ENCODE peak calls at places on chromosomes 4 and X, in four cellular contexts. G, M, T and S are unnamed samples.

GRCh38 chrX:17738002-17738713 is 865 bp downstream of the SCML1 start:
- DNase-seq in T (peak; percentile 40), G (peak; percentile 28), M (peak; percentile 24), S (peak; percentile 27)

GRCh38 chr4:122765702-122766352 is 33.3 kb downstream of the BBS12 start:
- DNase-seq in G (no peak), M (peak; percentile 91), T (peak; percentile 26), S (no peak)

GRCh38 chr4:8494218-8494617 is 53.6 kb downstream of the TRMT44 start:
- DNase-seq in G (no peak), T (no peak), M (no peak), S (no peak)

GRCh38 chr4:173878701-173879100 is 348.7 kb upstream of the HAND2 start:
- DNase-seq in M (peak; percentile 83), T (peak; percentile 63), G (no peak), S (no peak)

GRCh38 chr4:1492636-1493539 is 86.6 kb upstream of the NKX1-1 start:
- DNase-seq in G (no peak), T (no peak), M (no peak), S (no peak)

GRCh38 chr4:98113005-98113404 is 30.3 kb downstream of the STPG2 start:
- DNase-seq in T (peak; percentile 60), M (peak; percentile 25), G (no peak), S (peak; percentile 12)

GRCh38 chrX:10549280-10549679 is 71.1 kb downstream of the MID1 start:
- DNase-seq in M (no peak), G (no peak), T (no peak), S (peak; percentile 37)

GRCh38 chr4:31083451-31083850 is 363.3 kb downstream of the PCDH7 start:
- DNase-seq in G (no peak), T (no peak), M (no peak), S (no peak)

GRCh38 chr4:8051644-8052043 is 107.0 kb downstream of the ABLIM2 start:
- DNase-seq in M (no peak), G (no peak), T (no peak), S (no peak)

GRCh38 chrX:130645955-130646583 is 244.3 kb downstream of the RBMX2 start:
- DNase-seq in T (no peak), G (no peak), M (no peak), S (peak; percentile 49)

GRCh38 chr4:141599853-141600252 is 36.5 kb upstream of the IL15 start:
- DNase-seq in T (no peak), M (peak; percentile 51), G (no peak), S (no peak)

GRCh38 chrX:147378767-147379166 is 533.0 kb upstream of the FMR1 start:
- DNase-seq in T (no peak), G (no peak), M (no peak), S (no peak)

GRCh38 chr4:153497091-153497531 is 31.0 kb downstream of the TMEM131L start:
- DNase-seq in T (peak; percentile 42), G (peak; percentile 55), M (peak; percentile 70), S (peak; percentile 32)

GRCh38 chrX:46260502-46260901 is 284.7 kb downstream of the ZNF674 start:
- DNase-seq in G (no peak), M (no peak), T (no peak), S (no peak)

GRCh38 chrX:110318664-110318968 is 731 bp upstream of the AMMECR1 start:
- DNase-seq in G (no peak), M (no peak), T (no peak), S (peak; percentile 44)

GRCh38 chr4:167100120-167100519 is 134.2 kb downstream of the SPOCK3 start:
- DNase-seq in T (peak; percentile 13), G (no peak), M (no peak), S (no peak)

GRCh38 chr4:41346306-41347061 is 89.8 kb downstream of the UCHL1 start:
- DNase-seq in G (no peak), T (peak; percentile 21), M (no peak), S (no peak)

GRCh38 chr4:79688696-79689095 is 280.7 kb upstream of the GK2 start:
- DNase-seq in G (no peak), M (no peak), T (no peak), S (no peak)

GRCh38 chrX:78237127-78237526 is 90.3 kb downstream of the CYSLTR1 start:
- DNase-seq in G (no peak), T (no peak), M (no peak), S (no peak)

GRCh38 chr4:2743518-2744445 is 12.4 kb downstream of the TNIP2 start:
- DNase-seq in T (no peak), G (no peak), M (no peak), S (peak; percentile 61)

GRCh38 chr4:830776-831482 is 5.0 kb upstream of the CPLX1 start:
- DNase-seq in G (no peak), T (no peak), M (no peak), S (no peak)

GRCh38 chr4:100284302-100284701 is 94.0 kb upstream of the DDIT4L start:
- DNase-seq in M (no peak), G (no peak), T (no peak), S (no peak)

GRCh38 chrX:107674480-107675364 is 46.4 kb downstream of the PRPS1 start:
- DNase-seq in M (no peak), G (peak; percentile 49), T (peak; percentile 72), S (peak; percentile 19)

GRCh38 chr4:147725673-147726072 is 6.2 kb upstream of the ARHGAP10 start:
- DNase-seq in M (peak; percentile 75), T (no peak), G (no peak), S (no peak)

GRCh38 chr4:165209796-165210195 is 2.4 kb downstream of the KLHL2 start:
- DNase-seq in T (no peak), M (no peak), G (no peak), S (no peak)

GRCh38 chr4:5079581-5079980 is 28.3 kb downstream of the STK32B start:
- DNase-seq in T (no peak), M (peak; percentile 49), G (no peak), S (no peak)

GRCh38 chr4:5081441-5081999 is 30.2 kb downstream of the STK32B start:
- DNase-seq in M (no peak), T (no peak), G (no peak), S (no peak)

GRCh38 chr4:5082381-5082780 is 31.1 kb downstream of the STK32B start:
- DNase-seq in G (no peak), M (no peak), T (no peak), S (no peak)

GRCh38 chr4:5086535-5086934 is 35.3 kb downstream of the STK32B start:
- DNase-seq in G (no peak), T (no peak), M (no peak), S (no peak)

DNA sequence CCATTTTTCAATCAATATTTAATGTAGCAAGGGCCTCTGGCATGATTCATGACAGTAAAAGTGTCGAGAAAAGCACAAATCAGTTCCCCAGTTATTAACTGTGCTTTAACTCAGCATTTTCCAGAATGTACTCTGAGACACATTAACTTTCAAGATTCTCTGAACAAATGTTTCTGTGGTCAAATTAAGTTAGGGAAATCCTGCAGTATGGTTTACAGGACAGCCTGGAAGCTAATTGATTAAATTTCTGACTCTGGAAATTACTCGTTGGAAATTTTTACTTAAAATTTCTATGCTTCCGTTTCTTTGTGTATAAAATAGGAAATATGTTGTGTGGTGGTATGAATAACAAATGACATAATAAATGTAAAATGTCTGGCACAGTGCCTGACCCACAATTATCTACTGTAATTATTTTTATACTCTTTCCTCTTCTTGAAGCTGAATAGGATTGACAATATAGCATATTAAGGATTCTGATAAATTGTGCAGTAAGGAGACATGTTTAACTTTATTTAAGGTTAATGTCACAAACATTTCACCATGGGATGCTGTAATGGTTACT is 33.7 kb downstream of the STK32B start:
- DNase-seq in T (no peak), G (no peak), M (peak; percentile 15), S (no peak)
- H3K9me3 ChIP-seq in T (no peaks in the 10 kb centered on the region), G (no peaks in the 10 kb centered on the region), M (peaks cover 9% of the 10 kb centered on the region), S (no peaks in the 10 kb centered on the region)

DNA sequence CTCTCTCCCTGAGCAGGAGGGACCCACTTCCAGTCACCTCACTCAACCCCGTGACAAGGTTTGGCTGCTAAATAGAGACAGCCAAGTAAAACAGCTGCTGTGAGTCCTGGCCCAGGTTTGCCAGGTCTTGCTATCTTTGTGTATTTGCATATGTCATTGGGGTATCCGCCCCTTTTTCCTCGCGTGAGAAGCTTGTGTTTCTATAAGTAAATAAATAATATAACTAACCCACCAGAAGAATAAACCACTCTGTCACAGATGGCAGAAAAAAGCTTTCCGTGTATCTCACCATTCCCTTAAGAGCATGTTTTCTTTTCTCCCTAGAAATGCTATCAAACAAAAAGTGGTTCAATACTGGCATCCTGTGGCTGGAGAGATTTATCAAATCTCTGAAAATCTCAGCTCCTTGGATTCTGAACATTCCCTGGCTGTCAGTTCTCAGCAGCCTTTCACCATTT is 66.8 kb downstream of the SLC7A11 start:
- DNase-seq in M (peak; percentile 61), T (peak; percentile 81), G (no peak), S (peak; percentile 40)
- H3K36me3 ChIP-seq in M (peaks cover 18% of the 10 kb centered on the region), T (peaks cover 5% of the 10 kb centered on the region), G (no peaks in the 10 kb centered on the region), S (no peaks in the 10 kb centered on the region)

DNA sequence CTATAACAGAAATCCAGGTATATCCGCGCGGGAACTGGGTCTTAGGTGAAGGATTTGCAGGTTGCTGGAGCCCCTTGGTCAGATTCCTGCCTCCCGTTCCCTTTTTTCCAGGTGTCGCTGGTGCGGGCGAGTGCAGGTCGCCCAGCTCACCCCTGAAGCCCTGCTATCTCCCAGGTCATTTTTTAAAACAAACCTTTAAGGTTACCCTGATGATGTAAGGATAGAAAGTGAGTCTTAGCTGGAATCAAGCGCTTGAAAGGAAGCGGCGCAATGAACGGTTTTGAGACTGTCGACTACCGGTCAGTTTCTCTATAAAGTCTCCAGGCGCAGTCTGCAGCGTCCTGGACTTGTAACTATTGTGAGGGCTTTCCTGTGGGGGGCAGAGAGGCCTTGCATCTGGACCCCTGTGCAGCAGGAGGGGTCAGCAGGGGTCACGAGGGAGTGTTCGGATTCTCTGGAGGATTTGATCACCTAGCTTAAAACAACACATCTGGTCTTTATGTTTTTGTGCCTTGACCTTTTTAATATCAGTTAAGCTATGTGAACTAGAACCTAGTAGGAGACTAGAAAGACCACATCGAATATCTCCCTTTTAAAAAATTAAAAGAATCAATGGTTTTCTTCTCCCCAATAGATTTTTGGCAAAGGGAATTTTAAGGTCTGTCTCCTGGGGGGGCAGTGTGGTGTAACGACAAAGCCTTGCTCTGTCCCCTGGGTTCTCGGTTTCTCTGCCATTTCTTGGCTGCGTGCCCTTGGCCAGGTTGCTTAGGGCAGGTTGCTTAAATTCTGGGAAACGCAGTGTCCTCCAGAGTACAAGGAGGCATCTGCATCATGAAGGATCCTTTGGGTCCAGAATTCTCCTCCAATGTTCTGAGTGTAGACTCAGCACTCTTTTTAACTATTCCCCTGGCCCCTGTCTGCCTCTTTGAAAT is 1.7 kb downstream of the KIT start:
- DNase-seq in T (peak; percentile 20), G (no peak), M (peak; percentile 30), S (no peak)
- H3K27me3 ChIP-seq in T (peaks cover 46% of the 10 kb centered on the region), G (no peaks in the 10 kb centered on the region), M (peaks cover 19% of the 10 kb centered on the region), S (peaks cover 8% of the 10 kb centered on the region)

DNA sequence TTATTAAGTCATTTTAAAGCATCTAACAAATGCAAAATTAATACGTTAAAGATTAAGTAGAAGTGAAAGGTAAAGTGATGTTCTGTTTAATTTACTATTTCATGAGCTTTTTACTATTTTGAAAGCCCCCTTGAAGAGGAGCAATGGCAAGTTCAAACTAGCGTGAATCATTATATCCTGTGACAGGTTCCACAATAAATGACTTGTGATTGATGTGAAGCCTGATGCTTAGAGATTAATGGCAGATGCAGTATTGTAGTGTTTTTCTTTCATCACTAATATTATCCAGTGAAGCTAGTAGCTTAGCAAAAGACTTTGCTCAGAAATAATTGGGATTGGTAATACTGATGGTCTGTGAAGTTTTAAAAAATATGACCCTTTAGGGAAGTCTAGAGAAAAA is 57.3 kb downstream of the STOX2 start:
- DNase-seq in G (no peak), T (no peak), M (no peak), S (no peak)
- H3K9me3 ChIP-seq in G (no peaks in the 10 kb centered on the region), T (no peaks in the 10 kb centered on the region), M (no peaks in the 10 kb centered on the region), S (no peaks in the 10 kb centered on the region)